ENCODE peak calls at places on chromosomes 16 and 17, in six cellular contexts. One of them, this sample, is unnamed.

GRCh38 chr17:83121921-83122820 is 42.8 kb downstream of the METRNL start:
- DNase-seq in GM12878: no peak
- DNase-seq in H1: no peak
- DNase-seq in GM12891: no peak
- DNase-seq in HepG2: no peak
- DNase-seq in K562: no peak
- DNase-seq in this sample: no peak

GRCh38 chr17:16938496-16939270 is 33.2 kb downstream of the TNFRSF13B start:
- DNase-seq in K562: no peak
- DNase-seq in GM12891: no peak
- DNase-seq in GM12878: no peak
- DNase-seq in H1: no peak
- DNase-seq in HepG2: no peak
- DNase-seq in this sample: no peak

GRCh38 chr17:47225911-47226688 is 17.0 kb downstream of the MYL4 start:
- DNase-seq in H1: no peak
- DNase-seq in GM12891: no peak
- DNase-seq in GM12878: no peak
- DNase-seq in K562: no peak
- DNase-seq in HepG2: no peak
- DNase-seq in this sample: no peak

GRCh38 chr17:40935624-40936023 is 1.8 kb downstream of the KRT23 start:
- DNase-seq in K562: no peak
- DNase-seq in HepG2: no peak
- DNase-seq in GM12878: no peak
- DNase-seq in GM12891: no peak
- DNase-seq in H1: no peak
- DNase-seq in this sample: no peak

GRCh38 chr17:62627904-62628603 is 584 bp downstream of the MRC2 start:
- DNase-seq in GM12891: peak
- DNase-seq in K562: peak
- DNase-seq in H1: no peak
- DNase-seq in HepG2: no peak
- DNase-seq in GM12878: no peak
- DNase-seq in this sample: peak

GRCh38 chr16:56515665-56516064 is 4.2 kb downstream of the BBS2 start:
- DNase-seq in HepG2: no peak
- DNase-seq in GM12891: no peak
- DNase-seq in GM12878: no peak
- DNase-seq in K562: no peak
- DNase-seq in H1: no peak
- DNase-seq in this sample: no peak

GRCh38 chr16:46728804-46729203 is 19.3 kb downstream of the MYLK3 start:
- DNase-seq in HepG2: no peak
- DNase-seq in K562: no peak
- DNase-seq in GM12891: no peak
- DNase-seq in H1: no peak
- DNase-seq in GM12878: no peak
- DNase-seq in this sample: no peak

GRCh38 chr17:40309938-40310510 is 1.0 kb downstream of the RARA start:
- DNase-seq in GM12878: no peak
- DNase-seq in H1: no peak
- DNase-seq in GM12891: no peak
- DNase-seq in K562: no peak
- DNase-seq in HepG2: no peak
- DNase-seq in this sample: no peak

GRCh38 chr17:71273451-71273850 is 847.4 kb upstream of the SOX9 start:
- DNase-seq in K562: no peak
- DNase-seq in GM12891: no peak
- DNase-seq in H1: no peak
- DNase-seq in GM12878: no peak
- DNase-seq in HepG2: no peak
- DNase-seq in this sample: no peak

GRCh38 chr16:84505249-84506156 is 1.0 kb upstream of the MEAK7 start:
- DNase-seq in HepG2: no peak
- DNase-seq in K562: no peak
- DNase-seq in GM12878: no peak
- DNase-seq in H1: no peak
- DNase-seq in GM12891: no peak
- DNase-seq in this sample: no peak

GRCh38 chr16:88943741-88944140 is 33.3 kb downstream of the CBFA2T3 start:
- DNase-seq in GM12891: no peak
- DNase-seq in HepG2: no peak
- DNase-seq in H1: no peak
- DNase-seq in K562: no peak
- DNase-seq in GM12878: no peak
- DNase-seq in this sample: no peak

GRCh38 chr17:17836818-17837379 is at the start of gene SREBF1:
- DNase-seq in GM12891: peak
- DNase-seq in K562: peak
- DNase-seq in HepG2: peak
- DNase-seq in GM12878: no peak
- DNase-seq in H1: peak
- DNase-seq in this sample: peak

GRCh38 chr17:57488856-57489255 is 232.5 kb downstream of the MSI2 start:
- DNase-seq in K562: no peak
- DNase-seq in GM12891: no peak
- DNase-seq in H1: no peak
- DNase-seq in GM12878: no peak
- DNase-seq in HepG2: no peak
- DNase-seq in this sample: no peak

GRCh38 chr17:1252203-1252608 is 18.0 kb upstream of the BHLHA9 start:
- DNase-seq in K562: no peak
- DNase-seq in H1: no peak
- DNase-seq in GM12891: no peak
- DNase-seq in HepG2: no peak
- DNase-seq in GM12878: no peak
- DNase-seq in this sample: no peak

GRCh38 chr17:74210191-74211140 is 2.9 kb upstream of the TTYH2 start:
- DNase-seq in H1: peak
- DNase-seq in GM12891: peak
- DNase-seq in GM12878: no peak
- DNase-seq in K562: peak
- DNase-seq in HepG2: peak
- DNase-seq in this sample: peak

GRCh38 chr17:74212262-74212912 is 984 bp upstream of the TTYH2 start:
- DNase-seq in H1: peak
- DNase-seq in GM12878: no peak
- DNase-seq in HepG2: no peak
- DNase-seq in K562: peak
- DNase-seq in GM12891: no peak
- DNase-seq in this sample: no peak

GRCh38 chr17:74212913-74213791 is at the start of gene TTYH2:
- DNase-seq in H1: peak
- DNase-seq in K562: peak
- DNase-seq in GM12891: peak
- DNase-seq in GM12878: no peak
- DNase-seq in HepG2: peak
- DNase-seq in this sample: peak

GRCh38 chr17:74211141-74211928 is 2.0 kb upstream of the TTYH2 start:
- DNase-seq in GM12891: no peak
- DNase-seq in H1: peak
- DNase-seq in K562: no peak
- DNase-seq in HepG2: no peak
- DNase-seq in GM12878: no peak
- DNase-seq in this sample: no peak

DNA sequence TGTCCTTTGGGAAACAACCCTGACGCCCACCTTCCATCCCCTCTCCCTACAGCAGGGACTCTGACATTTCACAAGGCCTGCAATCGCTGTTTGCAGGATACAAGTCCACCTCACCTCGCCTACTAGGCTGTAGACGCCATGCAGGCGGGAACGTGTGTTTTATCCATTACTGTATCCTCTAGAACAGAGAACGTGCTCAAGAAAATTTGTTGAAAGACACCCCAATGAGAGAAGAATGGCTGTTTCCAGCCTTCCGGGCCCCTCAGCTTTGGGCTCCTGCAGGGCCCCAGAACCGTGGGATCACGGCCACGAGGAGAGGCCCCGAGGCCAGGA is 1.5 kb upstream of the TTYH2 start:
- DNase-seq in H1: no peak
- DNase-seq in HepG2: no peak
- DNase-seq in GM12878: no peak
- DNase-seq in GM12891: no peak
- DNase-seq in K562: no peak
- DNase-seq in this sample: no peak
- TF ChIP-seq POLR2AphosphoS5 in H1: peak
- TF ChIP-seq POLR2AphosphoS5 in HepG2: peak
- TF ChIP-seq POLR2AphosphoS5 in GM12878: no peak
- TF ChIP-seq POLR2AphosphoS5 in GM12891: no peak
- TF ChIP-seq POLR2AphosphoS5 in K562: no peak
- TF ChIP-seq POLR2AphosphoS5 in this sample: no peak

GRCh38 chr16:51723016-51723724 is 572.1 kb upstream of the SALL1 start:
- DNase-seq in H1: no peak
- DNase-seq in GM12891: no peak
- DNase-seq in GM12878: no peak
- DNase-seq in HepG2: no peak
- DNase-seq in K562: no peak
- DNase-seq in this sample: no peak
- TF ChIP-seq POLR2A in H1: no peak
- TF ChIP-seq POLR2A in GM12891: no peak
- TF ChIP-seq POLR2A in GM12878: no peak
- TF ChIP-seq POLR2A in HepG2: no peak
- TF ChIP-seq POLR2A in K562: no peak
- TF ChIP-seq POLR2A in this sample: no peak

GRCh38 chr17:79850571-79851460 is 11.6 kb upstream of the CBX4 start:
- DNase-seq in H1: no peak
- DNase-seq in GM12878: no peak
- DNase-seq in K562: peak
- DNase-seq in GM12891: no peak
- DNase-seq in HepG2: no peak
- DNase-seq in this sample: no peak
- TF ChIP-seq TAF1 in H1: no peak
- TF ChIP-seq TAF1 in GM12878: no peak
- TF ChIP-seq TAF1 in K562: no peak
- TF ChIP-seq TAF1 in GM12891: no peak
- TF ChIP-seq TAF1 in HepG2: no peak
- TF ChIP-seq TAF1 in this sample: no peak

DNA sequence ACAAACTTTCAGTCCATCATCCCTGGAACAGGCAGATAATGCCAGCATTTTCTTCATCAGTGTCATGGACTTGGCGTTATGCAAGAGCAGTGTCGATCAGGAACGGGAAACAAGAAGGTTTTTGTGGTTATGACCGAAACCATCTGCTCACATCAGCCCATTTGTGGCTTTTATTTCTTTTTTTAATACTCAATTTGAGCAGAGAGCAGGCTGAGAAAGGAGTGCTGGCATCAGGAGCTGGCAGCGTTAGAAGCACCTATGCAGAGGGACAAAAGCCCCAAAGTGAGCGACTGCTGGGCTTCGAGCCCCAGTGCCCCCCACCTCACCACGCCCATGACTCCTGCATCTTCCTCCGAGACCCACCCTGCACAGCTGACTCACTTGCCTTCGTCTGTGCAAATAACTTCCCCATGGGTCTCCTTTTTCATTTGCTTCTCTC is 16.2 kb upstream of the CD300E start:
- DNase-seq in K562: no peak
- DNase-seq in HepG2: no peak
- DNase-seq in GM12878: peak
- DNase-seq in GM12891: no peak
- DNase-seq in H1: no peak
- DNase-seq in this sample: no peak
- TF ChIP-seq POLR2AphosphoS5 in K562: no peak
- TF ChIP-seq POLR2AphosphoS5 in HepG2: no peak
- TF ChIP-seq POLR2AphosphoS5 in GM12878: no peak
- TF ChIP-seq POLR2AphosphoS5 in GM12891: no peak
- TF ChIP-seq POLR2AphosphoS5 in H1: no peak
- TF ChIP-seq POLR2AphosphoS5 in this sample: no peak

GRCh38 chr16:15644306-15644961 is 1.5 kb upstream of the MARF1 start:
- DNase-seq in GM12878: no peak
- DNase-seq in GM12891: no peak
- DNase-seq in K562: no peak
- DNase-seq in HepG2: peak
- DNase-seq in H1: no peak
- DNase-seq in this sample: no peak

GRCh38 chr16:15643453-15644305 is 725 bp upstream of the MARF1 start:
- DNase-seq in HepG2: peak
- DNase-seq in H1: peak
- DNase-seq in GM12891: no peak
- DNase-seq in K562: peak
- DNase-seq in GM12878: no peak
- DNase-seq in this sample: no peak

GRCh38 chr16:15642557-15643452 is at the start of gene MARF1:
- DNase-seq in HepG2: peak
- DNase-seq in H1: peak
- DNase-seq in K562: peak
- DNase-seq in GM12891: peak
- DNase-seq in GM12878: peak
- DNase-seq in this sample: peak

GRCh38 chr16:15640966-15641365 is 2.0 kb downstream of the MARF1 start:
- DNase-seq in GM12891: no peak
- DNase-seq in HepG2: no peak
- DNase-seq in K562: no peak
- DNase-seq in H1: no peak
- DNase-seq in GM12878: no peak
- DNase-seq in this sample: no peak

GRCh38 chr16:15641753-15642556 is 999 bp downstream of the MARF1 start:
- DNase-seq in K562: no peak
- DNase-seq in GM12878: no peak
- DNase-seq in GM12891: no peak
- DNase-seq in H1: no peak
- DNase-seq in HepG2: no peak
- DNase-seq in this sample: no peak
- TF ChIP-seq POLR2A in K562: peak
- TF ChIP-seq POLR2A in GM12878: no peak
- TF ChIP-seq POLR2A in GM12891: no peak
- TF ChIP-seq POLR2A in H1: no peak
- TF ChIP-seq POLR2A in HepG2: no peak
- TF ChIP-seq POLR2A in this sample: no peak

GRCh38 chr16:48583075-48584065 is 26.6 kb downstream of the N4BP1 start:
- DNase-seq in GM12878: no peak
- DNase-seq in HepG2: no peak
- DNase-seq in K562: no peak
- DNase-seq in GM12891: no peak
- DNase-seq in H1: no peak
- DNase-seq in this sample: no peak
- TF ChIP-seq TAF1 in GM12878: no peak
- TF ChIP-seq TAF1 in HepG2: no peak
- TF ChIP-seq TAF1 in K562: no peak
- TF ChIP-seq TAF1 in GM12891: no peak
- TF ChIP-seq TAF1 in H1: no peak
- TF ChIP-seq TAF1 in this sample: no peak

This sample was measured in GM12892.